ENCODE peak calls at places on chromosomes 6 and 20, in four cellular contexts. D is Calu3, L is coronary artery, W is lower leg skin. A is an unnamed sample.

GRCh38 chr20:17687800-17688199 is 5.8 kb upstream of the RRBP1 start:
- DNase-seq in D (no peak), L (peak; percentile 45), W (no peak), A (no peak)

GRCh38 chr6:46583711-46584110 is 68.9 kb downstream of the CYP39A1 start:
- DNase-seq in D (no peak), L (no peak), W (no peak), A (no peak)

GRCh38 chr6:133501675-133502275 is 260.6 kb downstream of the EYA4 start:
- DNase-seq in D (no peak), L (no peak), W (no peak), A (no peak)

GRCh38 chr6:57021086-57021720 is 25.3 kb upstream of the KIAA1586 start:
- DNase-seq in D (no peak), L (no peak), W (no peak), A (no peak)

GRCh38 chr6:46626228-46626909 is 26.2 kb downstream of the CYP39A1 start:
- DNase-seq in D (peak; percentile 16), L (no peak), W (no peak), A (no peak)

GRCh38 chr6:168915855-168916254 is 337.8 kb downstream of the THBS2 start:
- DNase-seq in D (no peak), L (no peak), W (no peak), A (no peak)

GRCh38 chr6:7644394-7644793 is 54.4 kb downstream of the SNRNP48 start:
- DNase-seq in D (no peak), L (no peak), W (no peak), A (no peak)

GRCh38 chr6:165034271-165034741 is 275.1 kb downstream of the C6orf118 start:
- DNase-seq in D (no peak), L (no peak), W (peak; percentile 28), A (no peak)

GRCh38 chr6:9204171-9204570 is 768.8 kb upstream of the SLC35B3 start:
- DNase-seq in D (peak; percentile 59), L (no peak), W (no peak), A (no peak)

GRCh38 chr6:92922216-92922806 is 497.0 kb downstream of the EPHA7 start:
- DNase-seq in D (no peak), L (no peak), W (no peak), A (no peak)

GRCh38 chr6:31270788-31271640 is 878 bp downstream of the HLA-C start:
- DNase-seq in D (peak; percentile 73), L (peak; percentile 84), W (peak; percentile 94), A (no peak)

GRCh38 chr20:33503564-33503963 is 13.7 kb downstream of the CBFA2T2 start:
- DNase-seq in D (no peak), L (no peak), W (peak; percentile 40), A (no peak)

GRCh38 chr20:2693286-2693995 is 861 bp downstream of the EBF4 start:
- DNase-seq in D (peak; percentile 22), L (no peak), W (peak; percentile 85), A (no peak)

GRCh38 chr20:50538276-50538675 is 28.1 kb downstream of the PTPN1 start:
- DNase-seq in D (no peak), L (no peak), W (no peak), A (no peak)

GRCh38 chr20:45305262-45305661 is 1.4 kb upstream of the RBPJL start:
- DNase-seq in D (no peak), L (no peak), W (no peak), A (no peak)

GRCh38 chr20:32524871-32525501 is 60.1 kb downstream of the NOL4L start:
- DNase-seq in D (peak; percentile 38), L (no peak), W (no peak), A (no peak)

GRCh38 chr6:70370496-70370895 is 42.8 kb upstream of the FAM135A start:
- DNase-seq in D (no peak), L (no peak), W (no peak), A (no peak)

GRCh38 chr6:40389176-40389767 is 197.9 kb downstream of the LRFN2 start:
- DNase-seq in D (no peak), L (no peak), W (peak; percentile 4), A (no peak)

GRCh38 chr6:130982941-130983456 is 80.0 kb downstream of the EPB41L2 start:
- DNase-seq in D (no peak), L (no peak), W (no peak), A (no peak)

GRCh38 chr6:127879685-127880084 is 21.2 kb downstream of the THEMIS start:
- DNase-seq in D (no peak), L (no peak), W (no peak), A (no peak)

GRCh38 chr6:68756454-68757375 is 121.6 kb downstream of the ADGRB3 start:
- DNase-seq in D (no peak), L (no peak), W (no peak), A (no peak)

GRCh38 chr6:106063448-106063850 is 22.7 kb upstream of the PRDM1 start:
- DNase-seq in D (no peak), L (no peak), W (no peak), A (no peak)

GRCh38 chr6:30212865-30213653 is at the start of gene TRIM26:
- DNase-seq in D (peak; percentile 99), L (peak; percentile 98), W (peak; percentile 100), A (peak; percentile 80)

GRCh38 chr6:30213654-30213998 is 420 bp upstream of the TRIM26 start:
- DNase-seq in D (no peak), L (no peak), W (no peak), A (no peak)

GRCh38 chr6:30216096-30216495 is 2.9 kb upstream of the TRIM26 start:
- DNase-seq in D (no peak), L (no peak), W (no peak), A (no peak)

GRCh38 chr6:30211899-30212298 is 1.3 kb downstream of the TRIM26 start:
- DNase-seq in D (no peak), L (no peak), W (no peak), A (no peak)

DNA sequence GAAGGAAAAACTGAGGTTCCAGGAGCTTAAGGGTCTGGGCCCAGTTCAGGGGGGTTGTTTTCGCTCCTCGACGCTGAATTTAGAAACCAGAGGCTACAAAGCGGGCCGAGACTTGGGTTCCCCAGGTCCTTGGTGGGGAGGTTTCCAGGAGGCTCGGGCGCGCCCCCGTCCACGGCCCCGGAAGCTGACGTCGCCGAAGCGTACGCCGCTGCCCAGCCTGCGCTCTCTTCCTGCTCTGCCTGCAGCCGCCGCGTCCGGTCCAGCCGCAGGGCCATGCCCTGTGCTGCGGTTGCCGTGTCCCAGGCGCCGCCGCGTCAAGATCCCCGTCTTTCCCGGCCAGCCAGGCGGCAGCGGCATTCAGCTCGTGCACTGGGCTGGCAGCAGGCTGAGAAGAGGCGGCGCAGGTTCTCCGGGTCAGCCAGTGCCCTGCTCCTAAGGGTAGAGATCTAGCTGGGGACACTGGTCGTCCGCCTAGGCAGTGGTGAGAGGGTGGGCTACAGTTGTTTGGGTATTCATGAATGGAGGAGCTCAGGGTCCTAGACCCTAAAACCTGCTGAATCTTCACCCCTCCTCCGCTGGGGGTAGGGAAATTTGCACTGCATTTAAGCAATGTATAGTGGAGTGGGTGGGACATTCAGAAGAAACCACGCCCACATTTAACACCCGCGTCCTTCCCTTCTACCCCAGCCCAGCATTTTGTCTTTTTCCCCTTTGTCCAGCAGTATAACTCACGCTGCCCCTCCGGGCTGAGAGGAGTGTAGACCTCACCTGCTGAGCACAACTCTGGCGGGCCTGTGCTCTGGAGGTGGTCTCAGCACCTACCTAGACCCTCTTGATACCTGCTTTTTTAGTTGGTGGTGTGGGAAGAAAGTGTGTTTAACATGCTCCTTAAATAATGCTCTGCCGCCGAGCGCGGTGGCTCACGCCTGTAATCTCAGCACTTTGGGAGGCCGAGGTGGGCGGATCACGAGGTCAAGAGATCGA is 1.1 kb upstream of the TRIM26 start:
- DNase-seq in D (peak; percentile 87), L (peak; percentile 92), W (peak; percentile 97), A (peak; percentile 30)
- TF ChIP-seq CTCF in D (no peak), L (no peak), W (no peak), A (no peak)

GRCh38 chr20:62138204-62138543 is 5.0 kb downstream of the PSMA7 start:
- DNase-seq in D (no peak), L (peak; percentile 64), W (no peak), A (no peak)

GRCh38 chr20:62136283-62137091 is 6.7 kb downstream of the PSMA7 start:
- DNase-seq in D (peak; percentile 83), L (no peak), W (peak; percentile 94), A (no peak)

GRCh38 chr20:62135573-62136266 is 7.5 kb downstream of the PSMA7 start:
- DNase-seq in D (no peak), L (no peak), W (no peak), A (no peak)

GRCh38 chr20:62137478-62138203 is 5.6 kb downstream of the PSMA7 start:
- DNase-seq in D (no peak), L (peak; percentile 66), W (no peak), A (no peak)

GRCh38 chr20:62137092-62137384 is 6.2 kb downstream of the PSMA7 start:
- DNase-seq in D (no peak), L (no peak), W (no peak), A (no peak)
- TF ChIP-seq CTCF in D (peak; percentile 20), L (no peak), W (no peak), A (no peak)

GRCh38 chr6:121356575-121356974 is 22.3 kb upstream of the TBC1D32 start:
- DNase-seq in D (no peak), L (no peak), W (no peak), A (no peak)
- TF ChIP-seq CTCF in D (no peak), L (no peak), W (no peak), A (no peak)

GRCh38 chr6:100460650-100461204 is 4.0 kb downstream of the SIM1 start:
- DNase-seq in D (peak; percentile 23), L (no peak), W (no peak), A (no peak)
- TF ChIP-seq CTCF in D (peak; percentile 71), L (no peak), W (no peak), A (no peak)

DNA sequence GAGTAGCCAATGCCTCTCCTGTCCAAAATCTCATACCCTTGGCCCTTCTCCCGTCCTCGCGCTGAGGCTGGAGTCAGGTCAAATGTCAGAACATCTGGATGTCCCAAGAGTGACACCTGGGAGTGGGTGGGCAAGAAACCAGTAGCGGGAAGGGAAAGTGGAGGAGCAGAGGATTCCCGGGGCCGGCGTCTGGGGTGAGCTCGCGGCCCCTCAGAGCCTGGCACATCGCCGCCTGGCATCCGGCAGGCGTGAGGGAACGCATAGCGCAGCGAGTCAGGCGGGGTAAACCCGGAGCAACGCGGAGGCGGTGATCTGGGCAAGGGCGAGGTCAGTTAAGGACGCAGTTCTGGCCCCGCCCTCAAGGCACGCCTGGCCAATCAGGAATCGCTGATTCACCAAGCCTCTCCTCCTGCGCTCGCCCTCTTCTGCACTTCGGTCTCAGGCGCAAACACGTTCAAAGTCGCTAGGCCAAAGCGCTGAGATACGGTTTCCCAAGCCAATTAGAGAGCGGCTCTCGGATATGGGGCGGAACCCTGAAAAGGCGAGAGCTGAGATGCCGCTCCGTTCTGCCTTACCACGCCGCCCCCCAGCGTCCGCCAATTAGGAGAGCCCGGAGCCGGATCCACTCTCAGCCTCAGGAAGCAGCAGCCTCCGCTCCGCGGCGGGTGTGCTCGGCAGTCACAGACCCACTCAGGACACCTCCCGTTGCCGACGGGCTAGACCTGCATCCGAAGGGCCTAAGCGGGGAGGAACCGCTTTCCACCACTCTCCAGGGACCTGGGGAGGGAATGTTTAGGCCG is 22.5 kb downstream of the VPS52 start:
- DNase-seq in D (peak; percentile 97), L (peak; percentile 99), W (peak; percentile 99), A (peak; percentile 91)
- TF ChIP-seq CTCF in D (no peak), L (no peak), W (no peak), A (peak; percentile 14)

GRCh38 chr6:104859225-104860146 is at the start of gene HACE1:
- DNase-seq in D (peak; percentile 88), L (peak; percentile 94), W (peak; percentile 97), A (peak; percentile 78)
- TF ChIP-seq CTCF in D (no peak), L (no peak), W (no peak), A (no peak)

GRCh38 chr6:137776786-137777185 is 90.3 kb upstream of the TNFAIP3 start:
- DNase-seq in D (no peak), L (no peak), W (no peak), A (no peak)
- TF ChIP-seq CTCF in D (no peak), L (no peak), W (no peak), A (no peak)

A was measured in omental fat pad.